ENCODE peak calls at places on chromosome 20, in nine cellular contexts. L is cardiac fibroblast; E is A549; X is HFF-Myc; I is PC-9; H is fibroblast of pulmonary artery; Q is naive B cell; C is T-helper 2 cell; M is CD8-positive, alpha-beta T cell. O is an unnamed sample.

GRCh38 chr20:41006126-41006935 is 22.3 kb upstream of the TOP1 start:
- DNase-seq in I (no peak), E (no peak), M (no peak), H (no peak), C (no peak), L (no peak), X (no peak), Q (no peak), O (no peak)

GRCh38 chr20:41631826-41632225 is 13.6 kb upstream of the CHD6 start:
- DNase-seq in L (peak), M (no peak), X (no peak), I (no peak), C (no peak), Q (no peak), E (no peak), H (peak), O (no peak)

GRCh38 chr20:50597406-50597969 is 87.3 kb downstream of the PTPN1 start:
- DNase-seq in H (no peak), Q (no peak), M (no peak), C (no peak), E (no peak), I (no peak), L (no peak), X (no peak), O (no peak)

GRCh38 chr20:46400828-46401477 is 5.5 kb downstream of the ELMO2 start:
- DNase-seq in E (no peak), H (peak), L (peak), M (peak), Q (no peak), C (no peak), X (peak), I (no peak), O (no peak)

GRCh38 chr20:53609501-53610445 is 16.1 kb upstream of the ZNF217 start:
- DNase-seq in Q (peak), X (no peak), I (no peak), H (no peak), L (peak), E (peak), M (peak), C (no peak), O (no peak)

GRCh38 chr20:41405436-41405835 is 38.8 kb upstream of the EMILIN3 start:
- DNase-seq in C (no peak), M (no peak), X (no peak), L (no peak), H (no peak), Q (no peak), E (no peak), I (no peak), O (no peak)

GRCh38 chr20:62040933-62041332 is 24.7 kb downstream of the TAF4 start:
- DNase-seq in Q (no peak), E (no peak), H (no peak), M (no peak), X (no peak), C (no peak), L (no peak), I (no peak), O (no peak)

GRCh38 chr20:43572891-43573290 is 14.1 kb downstream of the SGK2 start:
- DNase-seq in C (no peak), H (no peak), I (no peak), X (no peak), L (no peak), E (no peak), Q (no peak), M (no peak), O (no peak)

GRCh38 chr20:8309638-8310037 is 177.6 kb downstream of the PLCB1 start:
- DNase-seq in H (peak), L (peak), X (no peak), E (no peak), Q (no peak), C (no peak), M (no peak), I (no peak), O (no peak)

GRCh38 chr20:43914697-43915208 is at the start of gene TOX2:
- DNase-seq in X (no peak), H (peak), E (peak), I (peak), L (peak), Q (peak), M (peak), C (peak), O (peak)

GRCh38 chr20:38645318-38645717 is 43.7 kb downstream of the ARHGAP40 start:
- DNase-seq in H (no peak), M (no peak), L (no peak), C (no peak), E (no peak), X (no peak), I (no peak), Q (peak), O (peak)

GRCh38 chr20:41769650-41770049 is 151.5 kb upstream of the CHD6 start:
- DNase-seq in E (no peak), M (no peak), X (no peak), I (no peak), H (no peak), C (no peak), Q (no peak), L (no peak), O (no peak)

GRCh38 chr20:51871943-51872342 is 69.6 kb upstream of the SALL4 start:
- DNase-seq in E (no peak), I (no peak), C (no peak), H (no peak), X (no peak), Q (no peak), L (no peak), M (no peak), O (no peak)

GRCh38 chr20:31698803-31699718 is 23.6 kb downstream of the BCL2L1 start:
- DNase-seq in L (peak), Q (no peak), C (no peak), X (peak), E (peak), M (no peak), H (peak), I (peak), O (peak)

O was measured in GM10248.